ENCODE peak calls at places on chromosomes 4 and X, in six cellular contexts. One of them, this sample, is unnamed.

GRCh38 chr4:41448935-41449334 is 89.0 kb upstream of the LIMCH1 start:
- DNase-seq in tibial nerve: peak
- DNase-seq in bronchial epithelial cell: no peak
- DNase-seq in omental fat pad: no peak
- DNase-seq in CD8-positive, alpha-beta T cell: no peak
- DNase-seq in upper lobe of right lung: no peak
- DNase-seq in this sample: no peak

GRCh38 chr4:700587-701264 is 4.9 kb upstream of the PCGF3 start:
- DNase-seq in tibial nerve: no peak
- DNase-seq in bronchial epithelial cell: no peak
- DNase-seq in omental fat pad: no peak
- DNase-seq in CD8-positive, alpha-beta T cell: no peak
- DNase-seq in upper lobe of right lung: no peak
- DNase-seq in this sample: no peak

GRCh38 chr4:68872442-68873217 is 56.8 kb downstream of the UGT2B10 start:
- DNase-seq in tibial nerve: no peak
- DNase-seq in bronchial epithelial cell: peak
- DNase-seq in omental fat pad: no peak
- DNase-seq in CD8-positive, alpha-beta T cell: no peak
- DNase-seq in upper lobe of right lung: no peak
- DNase-seq in this sample: no peak

GRCh38 chr4:5996641-5997040 is 21.6 kb downstream of the C4orf50 start:
- DNase-seq in tibial nerve: no peak
- DNase-seq in bronchial epithelial cell: no peak
- DNase-seq in omental fat pad: no peak
- DNase-seq in CD8-positive, alpha-beta T cell: no peak
- DNase-seq in upper lobe of right lung: no peak
- DNase-seq in this sample: no peak

GRCh38 chrX:115332832-115333231 is 43.3 kb downstream of the LUZP4 start:
- DNase-seq in tibial nerve: no peak
- DNase-seq in bronchial epithelial cell: no peak
- DNase-seq in omental fat pad: no peak
- DNase-seq in CD8-positive, alpha-beta T cell: no peak
- DNase-seq in upper lobe of right lung: no peak
- DNase-seq in this sample: no peak

GRCh38 chrX:109134777-109135176 is 347.1 kb downstream of the GUCY2F start:
- DNase-seq in tibial nerve: no peak
- DNase-seq in bronchial epithelial cell: no peak
- DNase-seq in omental fat pad: no peak
- DNase-seq in CD8-positive, alpha-beta T cell: no peak
- DNase-seq in upper lobe of right lung: no peak
- DNase-seq in this sample: no peak

GRCh38 chr4:77043507-77044131 is 32.2 kb downstream of the CCNI start:
- DNase-seq in tibial nerve: no peak
- DNase-seq in bronchial epithelial cell: no peak
- DNase-seq in omental fat pad: no peak
- DNase-seq in CD8-positive, alpha-beta T cell: no peak
- DNase-seq in upper lobe of right lung: no peak
- DNase-seq in this sample: no peak

GRCh38 chr4:25857403-25857802 is 5.4 kb downstream of the SEL1L3 start:
- DNase-seq in tibial nerve: no peak
- DNase-seq in bronchial epithelial cell: no peak
- DNase-seq in omental fat pad: no peak
- DNase-seq in CD8-positive, alpha-beta T cell: no peak
- DNase-seq in upper lobe of right lung: no peak
- DNase-seq in this sample: no peak

GRCh38 chr4:119946359-119946758 is 120.3 kb downstream of the MAD2L1 start:
- DNase-seq in tibial nerve: no peak
- DNase-seq in bronchial epithelial cell: no peak
- DNase-seq in omental fat pad: no peak
- DNase-seq in CD8-positive, alpha-beta T cell: no peak
- DNase-seq in upper lobe of right lung: no peak
- DNase-seq in this sample: no peak

GRCh38 chr4:105191621-105192210 is 45.0 kb downstream of the TET2 start:
- DNase-seq in tibial nerve: no peak
- DNase-seq in bronchial epithelial cell: peak
- DNase-seq in omental fat pad: no peak
- DNase-seq in CD8-positive, alpha-beta T cell: no peak
- DNase-seq in upper lobe of right lung: no peak
- DNase-seq in this sample: no peak

GRCh38 chr4:143336828-143337599 is at the start of gene GAB1:
- DNase-seq in tibial nerve: peak
- DNase-seq in bronchial epithelial cell: peak
- DNase-seq in omental fat pad: no peak
- DNase-seq in CD8-positive, alpha-beta T cell: no peak
- DNase-seq in upper lobe of right lung: peak
- DNase-seq in this sample: peak

GRCh38 chr4:124181045-124181444 is 531.5 kb downstream of the ANKRD50 start:
- DNase-seq in tibial nerve: no peak
- DNase-seq in bronchial epithelial cell: no peak
- DNase-seq in omental fat pad: no peak
- DNase-seq in CD8-positive, alpha-beta T cell: no peak
- DNase-seq in upper lobe of right lung: no peak
- DNase-seq in this sample: no peak

GRCh38 chrX:42248226-42248625 is 324.9 kb upstream of the CASK start:
- DNase-seq in tibial nerve: no peak
- DNase-seq in bronchial epithelial cell: peak
- DNase-seq in omental fat pad: no peak
- DNase-seq in CD8-positive, alpha-beta T cell: no peak
- DNase-seq in upper lobe of right lung: no peak
- DNase-seq in this sample: no peak

DNA sequence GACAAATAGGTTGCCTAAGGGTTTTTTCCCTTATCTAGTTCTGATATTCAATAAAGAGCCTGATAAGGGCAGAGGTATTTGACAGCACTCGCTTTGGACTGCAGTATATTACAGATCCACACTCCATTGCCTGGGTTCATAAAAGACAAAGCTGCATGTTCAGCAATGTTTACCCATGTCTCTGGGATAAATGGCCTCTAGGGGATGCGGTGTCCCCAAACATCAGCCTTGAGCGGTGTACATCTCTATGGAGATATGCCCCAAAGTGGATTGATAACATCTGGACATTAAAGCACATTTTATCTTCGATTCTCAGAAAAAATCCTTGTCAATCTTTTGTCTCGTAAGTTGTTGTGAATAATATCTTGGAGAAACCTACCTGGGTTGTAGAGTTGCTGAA is 660.8 kb upstream of the AADAT start:
- DNase-seq in tibial nerve: no peak
- DNase-seq in bronchial epithelial cell: no peak
- DNase-seq in omental fat pad: no peak
- DNase-seq in CD8-positive, alpha-beta T cell: no peak
- DNase-seq in upper lobe of right lung: no peak
- DNase-seq in this sample: no peak
- TF ChIP-seq CTCF in tibial nerve: no peak
- TF ChIP-seq CTCF in bronchial epithelial cell: no peak
- TF ChIP-seq CTCF in omental fat pad: no peak
- TF ChIP-seq CTCF in CD8-positive, alpha-beta T cell: no peak
- TF ChIP-seq CTCF in upper lobe of right lung: no peak
- TF ChIP-seq CTCF in this sample: no peak

GRCh38 chr4:8251110-8251883 is 18.3 kb upstream of the HTRA3 start:
- DNase-seq in tibial nerve: no peak
- DNase-seq in bronchial epithelial cell: no peak
- DNase-seq in omental fat pad: no peak
- DNase-seq in CD8-positive, alpha-beta T cell: no peak
- DNase-seq in upper lobe of right lung: no peak
- DNase-seq in this sample: no peak
- TF ChIP-seq CTCF in tibial nerve: no peak
- TF ChIP-seq CTCF in bronchial epithelial cell: no peak
- TF ChIP-seq CTCF in omental fat pad: no peak
- TF ChIP-seq CTCF in CD8-positive, alpha-beta T cell: no peak
- TF ChIP-seq CTCF in upper lobe of right lung: no peak
- TF ChIP-seq CTCF in this sample: no peak

GRCh38 chr4:10526431-10527222 is 69.4 kb upstream of the ZNF518B start:
- DNase-seq in tibial nerve: no peak
- DNase-seq in bronchial epithelial cell: peak
- DNase-seq in omental fat pad: no peak
- DNase-seq in CD8-positive, alpha-beta T cell: no peak
- DNase-seq in upper lobe of right lung: no peak
- DNase-seq in this sample: no peak
- TF ChIP-seq CTCF in tibial nerve: no peak
- TF ChIP-seq CTCF in bronchial epithelial cell: no peak
- TF ChIP-seq CTCF in omental fat pad: no peak
- TF ChIP-seq CTCF in CD8-positive, alpha-beta T cell: no peak
- TF ChIP-seq CTCF in upper lobe of right lung: no peak
- TF ChIP-seq CTCF in this sample: no peak

DNA sequence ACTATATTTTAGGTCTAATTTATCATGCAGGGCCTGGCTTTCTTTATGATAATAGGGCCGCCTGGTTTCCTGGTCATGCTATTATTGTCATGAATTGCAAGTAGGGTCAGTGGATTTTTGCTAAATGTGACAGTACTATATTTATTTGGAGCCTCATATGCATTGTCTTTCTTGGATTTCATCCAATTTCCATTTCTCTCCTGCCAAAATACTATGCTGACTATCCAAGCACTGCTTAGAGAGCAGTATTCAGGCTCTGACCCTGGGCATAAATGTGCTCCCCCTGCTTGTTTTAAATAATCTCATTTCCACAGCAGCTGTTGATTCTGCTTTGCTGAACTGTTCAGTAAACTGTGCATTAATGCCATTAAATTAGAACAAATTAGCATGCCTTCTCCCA is 269.3 kb downstream of the GPM6A start:
- DNase-seq in tibial nerve: no peak
- DNase-seq in bronchial epithelial cell: no peak
- DNase-seq in omental fat pad: no peak
- DNase-seq in CD8-positive, alpha-beta T cell: no peak
- DNase-seq in upper lobe of right lung: no peak
- DNase-seq in this sample: no peak
- TF ChIP-seq CTCF in tibial nerve: no peak
- TF ChIP-seq CTCF in bronchial epithelial cell: no peak
- TF ChIP-seq CTCF in omental fat pad: no peak
- TF ChIP-seq CTCF in CD8-positive, alpha-beta T cell: no peak
- TF ChIP-seq CTCF in upper lobe of right lung: no peak
- TF ChIP-seq CTCF in this sample: no peak

GRCh38 chrX:110442631-110443030 is 84.0 kb downstream of the RTL9 start:
- DNase-seq in tibial nerve: no peak
- DNase-seq in bronchial epithelial cell: peak
- DNase-seq in omental fat pad: no peak
- DNase-seq in CD8-positive, alpha-beta T cell: no peak
- DNase-seq in upper lobe of right lung: no peak
- DNase-seq in this sample: no peak
- TF ChIP-seq CTCF in tibial nerve: no peak
- TF ChIP-seq CTCF in bronchial epithelial cell: peak
- TF ChIP-seq CTCF in omental fat pad: no peak
- TF ChIP-seq CTCF in CD8-positive, alpha-beta T cell: no peak
- TF ChIP-seq CTCF in upper lobe of right lung: no peak
- TF ChIP-seq CTCF in this sample: peak

GRCh38 chr4:7399433-7400234 is 35.1 kb downstream of the PSAPL1 start:
- DNase-seq in tibial nerve: no peak
- DNase-seq in bronchial epithelial cell: no peak
- DNase-seq in omental fat pad: no peak
- DNase-seq in CD8-positive, alpha-beta T cell: no peak
- DNase-seq in upper lobe of right lung: no peak
- DNase-seq in this sample: peak

GRCh38 chr4:7397206-7398103 is 37.3 kb downstream of the PSAPL1 start:
- DNase-seq in tibial nerve: no peak
- DNase-seq in bronchial epithelial cell: peak
- DNase-seq in omental fat pad: no peak
- DNase-seq in CD8-positive, alpha-beta T cell: no peak
- DNase-seq in upper lobe of right lung: no peak
- DNase-seq in this sample: no peak

GRCh38 chr4:7398788-7399432 is 35.8 kb downstream of the PSAPL1 start:
- DNase-seq in tibial nerve: no peak
- DNase-seq in bronchial epithelial cell: no peak
- DNase-seq in omental fat pad: no peak
- DNase-seq in CD8-positive, alpha-beta T cell: no peak
- DNase-seq in upper lobe of right lung: no peak
- DNase-seq in this sample: peak

GRCh38 chr4:7396186-7396585 is 38.5 kb downstream of the PSAPL1 start:
- DNase-seq in tibial nerve: no peak
- DNase-seq in bronchial epithelial cell: no peak
- DNase-seq in omental fat pad: no peak
- DNase-seq in CD8-positive, alpha-beta T cell: no peak
- DNase-seq in upper lobe of right lung: no peak
- DNase-seq in this sample: no peak

DNA sequence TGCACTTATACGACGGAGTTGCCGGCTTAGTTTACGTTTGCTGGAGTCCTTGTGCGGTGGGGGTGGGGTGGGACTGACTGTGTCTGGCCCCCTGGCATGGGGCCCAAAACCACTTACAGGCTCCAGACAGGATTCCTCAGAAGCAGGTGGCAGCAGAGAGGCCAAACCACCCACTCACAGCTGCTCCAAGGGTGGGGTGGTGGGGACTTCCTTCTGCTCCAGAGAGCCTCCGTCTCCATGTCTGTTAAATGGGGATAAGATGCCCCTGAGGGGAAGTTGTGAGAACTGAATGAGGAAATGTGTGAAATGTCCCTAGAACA is 36.7 kb downstream of the PSAPL1 start:
- DNase-seq in tibial nerve: no peak
- DNase-seq in bronchial epithelial cell: peak
- DNase-seq in omental fat pad: no peak
- DNase-seq in CD8-positive, alpha-beta T cell: no peak
- DNase-seq in upper lobe of right lung: peak
- DNase-seq in this sample: no peak
- TF ChIP-seq CTCF in tibial nerve: no peak
- TF ChIP-seq CTCF in bronchial epithelial cell: peak
- TF ChIP-seq CTCF in omental fat pad: no peak
- TF ChIP-seq CTCF in CD8-positive, alpha-beta T cell: no peak
- TF ChIP-seq CTCF in upper lobe of right lung: no peak
- TF ChIP-seq CTCF in this sample: peak

This sample was measured in chondrocyte.